ENCODE peak calls at places on chromosomes 4 and X, in five cellular contexts. One of them, this sample, is unnamed.

GRCh38 chrX:136586386-136586785 is 54.4 kb downstream of the VGLL1 start:
- DNase-seq in HepG2: no peak
- DNase-seq in K562: no peak
- DNase-seq in H1: no peak
- DNase-seq in GM12878: no peak
- DNase-seq in this sample: no peak

GRCh38 chrX:96480081-96480480 is 204.6 kb upstream of the DIAPH2 start:
- DNase-seq in HepG2: no peak
- DNase-seq in K562: no peak
- DNase-seq in H1: no peak
- DNase-seq in GM12878: no peak
- DNase-seq in this sample: no peak

GRCh38 chrX:150450519-150451177 is 87.5 kb downstream of the MAMLD1 start:
- DNase-seq in HepG2: no peak
- DNase-seq in K562: no peak
- DNase-seq in H1: no peak
- DNase-seq in GM12878: no peak
- DNase-seq in this sample: no peak

GRCh38 chr4:68490826-68491457 is 43.7 kb downstream of the TMPRSS11E start:
- DNase-seq in HepG2: no peak
- DNase-seq in K562: no peak
- DNase-seq in H1: no peak
- DNase-seq in GM12878: no peak
- DNase-seq in this sample: no peak

GRCh38 chr4:41024556-41025491 is 189.5 kb downstream of the APBB2 start:
- DNase-seq in HepG2: no peak
- DNase-seq in K562: no peak
- DNase-seq in H1: no peak
- DNase-seq in GM12878: no peak
- DNase-seq in this sample: no peak

GRCh38 chr4:112173593-112174559 is 28.6 kb downstream of the FAM241A start:
- DNase-seq in HepG2: no peak
- DNase-seq in K562: no peak
- DNase-seq in H1: no peak
- DNase-seq in GM12878: no peak
- DNase-seq in this sample: no peak

GRCh38 chr4:105346869-105347268 is 127.0 kb downstream of the PPA2 start:
- DNase-seq in HepG2: no peak
- DNase-seq in K562: no peak
- DNase-seq in H1: no peak
- DNase-seq in GM12878: no peak
- DNase-seq in this sample: no peak

GRCh38 chrX:33543757-33544156 is 332.4 kb upstream of the DMD start:
- DNase-seq in HepG2: no peak
- DNase-seq in K562: no peak
- DNase-seq in H1: no peak
- DNase-seq in GM12878: no peak
- DNase-seq in this sample: no peak

GRCh38 chr4:86976801-86977485 is 42.1 kb downstream of the AFF1 start:
- DNase-seq in HepG2: no peak
- DNase-seq in K562: no peak
- DNase-seq in H1: no peak
- DNase-seq in GM12878: no peak
- DNase-seq in this sample: no peak

GRCh38 chr4:37780444-37781133 is 45.9 kb upstream of the PGM2 start:
- DNase-seq in HepG2: peak; percentile 36
- DNase-seq in K562: no peak
- DNase-seq in H1: no peak
- DNase-seq in GM12878: no peak
- DNase-seq in this sample: no peak
- TF ChIP-seq CHD2 in HepG2: no peak
- TF ChIP-seq CHD2 in K562: no peak
- TF ChIP-seq CHD2 in H1: no peak
- TF ChIP-seq CHD2 in GM12878: no peak
- TF ChIP-seq CHD2 in this sample: no peak

DNA sequence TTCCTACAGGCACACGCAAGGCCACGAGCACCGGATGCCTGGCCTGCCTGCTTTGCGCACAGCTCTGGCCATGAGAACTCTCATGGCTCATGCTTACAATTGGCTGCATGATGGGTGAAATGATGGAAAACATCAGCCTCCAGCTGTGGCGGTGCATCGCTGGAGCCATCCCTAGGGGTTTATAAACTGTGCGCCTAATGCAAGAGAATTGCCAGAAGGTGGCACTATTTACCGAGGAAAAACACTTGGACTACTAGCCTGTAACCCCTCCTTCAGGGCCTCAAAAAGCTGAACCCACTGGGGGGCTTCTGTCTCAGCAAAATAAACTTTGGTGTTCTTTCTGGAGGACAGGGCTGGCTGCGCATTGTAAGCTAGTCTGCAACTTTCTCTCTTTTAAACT is 51.9 kb downstream of the PHKA2 start:
- DNase-seq in HepG2: peak; percentile 2
- DNase-seq in K562: peak; percentile 19
- DNase-seq in H1: no peak
- DNase-seq in GM12878: no peak
- DNase-seq in this sample: peak; percentile 64
- TF ChIP-seq SIN3A in HepG2: no peak
- TF ChIP-seq SIN3A in K562: no peak
- TF ChIP-seq SIN3A in H1: no peak
- TF ChIP-seq SIN3A in GM12878: no peak
- TF ChIP-seq SIN3A in this sample: no peak

DNA sequence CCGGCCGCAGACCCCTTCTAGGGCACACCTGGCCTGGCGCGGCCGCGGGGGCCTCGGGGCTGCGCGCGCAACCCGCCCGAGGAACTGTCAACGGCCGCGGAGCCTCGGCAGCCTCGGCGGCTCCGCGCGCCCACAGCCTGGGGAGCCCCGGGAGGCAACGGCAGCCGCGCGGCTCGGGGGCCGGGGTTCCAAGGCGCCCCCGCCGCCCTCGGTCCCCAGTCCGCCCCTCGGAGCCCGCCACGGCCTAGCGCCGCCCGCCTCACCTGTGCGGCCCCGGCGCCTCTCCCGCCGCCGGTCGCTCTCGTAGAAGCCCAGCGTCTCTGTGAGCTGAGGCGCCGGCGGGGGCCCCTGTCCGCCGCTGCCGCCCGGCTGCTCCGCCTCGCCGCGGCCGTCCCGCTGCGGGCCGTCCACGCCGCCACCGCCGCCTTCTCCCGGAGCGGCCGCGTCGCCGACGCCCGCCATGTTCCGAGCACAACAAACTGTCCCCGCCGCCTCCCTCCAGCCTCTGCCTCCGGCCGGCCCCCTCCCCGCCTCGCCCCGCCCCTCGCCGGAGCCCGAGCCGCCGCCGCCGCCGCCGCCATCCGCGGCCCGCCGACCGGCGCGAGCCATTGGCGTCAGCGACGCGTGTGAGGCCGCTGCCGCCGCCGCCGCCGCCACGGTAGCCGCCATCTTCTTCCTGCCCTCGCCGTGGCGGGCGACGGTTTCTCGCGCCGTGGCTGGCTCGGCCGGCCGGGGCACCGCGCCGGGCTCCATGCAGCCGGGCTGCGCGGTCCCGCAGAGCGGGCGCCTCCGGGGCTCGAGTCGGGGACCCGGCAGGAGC is at the start of gene TAPT1:
- DNase-seq in HepG2: no peak
- DNase-seq in K562: peak; percentile 81
- DNase-seq in H1: peak; percentile 83
- DNase-seq in GM12878: no peak
- DNase-seq in this sample: peak; percentile 93
- TF ChIP-seq CHD2 in HepG2: no peak
- TF ChIP-seq CHD2 in K562: no peak
- TF ChIP-seq CHD2 in H1: no peak
- TF ChIP-seq CHD2 in GM12878: no peak
- TF ChIP-seq CHD2 in this sample: no peak

GRCh38 chrX:53421125-53421524 is 1.3 kb downstream of the SMC1A start:
- DNase-seq in HepG2: no peak
- DNase-seq in K562: no peak
- DNase-seq in H1: no peak
- DNase-seq in GM12878: no peak
- DNase-seq in this sample: no peak
- TF ChIP-seq SIN3A in HepG2: no peak
- TF ChIP-seq SIN3A in K562: no peak
- TF ChIP-seq SIN3A in H1: no peak
- TF ChIP-seq SIN3A in GM12878: no peak
- TF ChIP-seq SIN3A in this sample: no peak

GRCh38 chrX:97609357-97609756 is 725.6 kb downstream of the RPA4 start:
- DNase-seq in HepG2: no peak
- DNase-seq in K562: no peak
- DNase-seq in H1: no peak
- DNase-seq in GM12878: no peak
- DNase-seq in this sample: no peak

GRCh38 chrX:97605271-97605670 is 721.6 kb downstream of the RPA4 start:
- DNase-seq in HepG2: no peak
- DNase-seq in K562: no peak
- DNase-seq in H1: no peak
- DNase-seq in GM12878: no peak
- DNase-seq in this sample: no peak

DNA sequence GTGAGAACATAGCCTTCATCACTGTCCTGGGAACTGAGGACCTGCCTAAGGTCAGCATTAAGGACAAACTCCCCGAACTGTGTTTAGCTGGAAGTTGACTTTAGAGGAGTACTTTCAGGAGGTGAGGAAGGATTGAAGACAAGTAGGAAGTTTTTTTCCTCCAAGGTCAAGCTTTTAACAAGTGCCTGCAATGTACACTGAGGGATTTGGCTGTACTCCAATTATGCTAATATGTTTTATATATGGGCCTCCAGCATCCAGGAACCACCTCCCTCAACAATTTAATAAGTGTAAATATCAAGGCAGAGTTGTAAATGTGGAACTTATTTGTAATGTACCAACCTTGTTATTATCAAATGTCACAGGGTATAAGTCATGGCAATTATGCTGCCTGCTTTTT is 726.2 kb downstream of the RPA4 start:
- DNase-seq in HepG2: no peak
- DNase-seq in K562: no peak
- DNase-seq in H1: no peak
- DNase-seq in GM12878: no peak
- DNase-seq in this sample: no peak
- TF ChIP-seq CHD2 in HepG2: no peak
- TF ChIP-seq CHD2 in K562: no peak
- TF ChIP-seq CHD2 in H1: no peak
- TF ChIP-seq CHD2 in GM12878: no peak
- TF ChIP-seq CHD2 in this sample: no peak

DNA sequence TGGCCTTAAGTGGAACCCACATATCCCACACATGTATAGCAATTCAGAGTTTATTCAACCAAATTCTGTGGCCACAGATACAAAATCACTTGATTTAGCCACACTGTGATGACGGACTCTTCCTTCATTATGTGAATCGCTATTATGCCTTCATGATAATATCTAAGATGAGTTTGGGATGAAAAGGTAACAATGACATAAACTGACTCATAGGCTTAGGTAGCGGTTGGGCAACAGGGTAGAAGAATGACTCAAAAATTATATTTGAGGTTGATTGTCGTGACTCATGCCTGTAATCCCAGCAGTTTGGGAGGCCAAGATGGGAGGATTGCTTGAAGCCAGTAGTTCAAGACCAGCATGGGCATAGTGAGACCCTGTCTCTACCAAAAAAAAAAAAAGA is 70.5 kb upstream of the USP9X start:
- DNase-seq in HepG2: no peak
- DNase-seq in K562: no peak
- DNase-seq in H1: no peak
- DNase-seq in GM12878: no peak
- DNase-seq in this sample: no peak
- TF ChIP-seq SIN3A in HepG2: no peak
- TF ChIP-seq SIN3A in K562: no peak
- TF ChIP-seq SIN3A in H1: no peak
- TF ChIP-seq SIN3A in GM12878: no peak
- TF ChIP-seq SIN3A in this sample: no peak

GRCh38 chr4:71126719-71127118 is 133.3 kb downstream of the DCK start:
- DNase-seq in HepG2: peak; percentile 38
- DNase-seq in K562: no peak
- DNase-seq in H1: no peak
- DNase-seq in GM12878: no peak
- DNase-seq in this sample: no peak
- TF ChIP-seq CHD2 in HepG2: no peak
- TF ChIP-seq CHD2 in K562: no peak
- TF ChIP-seq CHD2 in H1: no peak
- TF ChIP-seq CHD2 in GM12878: no peak
- TF ChIP-seq CHD2 in this sample: no peak

This sample was measured in SK-N-SH.